ENCODE peak calls at places on chromosome 5, in eight cellular contexts. T, N, L, F, P, D, K and X are unnamed samples.

GRCh38 chr5:148972958-148973357 is 89.9 kb downstream of the SH3TC2 start:
- DNase-seq in K (no peak), T (peak), D (peak), L (peak), F (peak), P (no peak), N (peak), X (no peak)

GRCh38 chr5:170357853-170358497 is 31.2 kb downstream of the KCNMB1 start:
- DNase-seq in D (no peak), N (no peak), K (no peak), F (peak), T (no peak), L (no peak), P (peak), X (no peak)

GRCh38 chr5:7869474-7870136 is 657 bp downstream of the MTRR start:
- DNase-seq in N (no peak), D (peak), F (no peak), K (no peak), L (peak), P (no peak), T (no peak), X (no peak)

GRCh38 chr5:9395736-9396135 is 150.1 kb downstream of the SEMA5A start:
- DNase-seq in P (no peak), F (no peak), K (no peak), T (no peak), D (no peak), N (no peak), L (no peak), X (no peak)

GRCh38 chr5:59317023-59317771 is 576.3 kb downstream of the PDE4D start:
- DNase-seq in N (no peak), D (peak), L (peak), F (no peak), T (peak), P (no peak), K (no peak), X (no peak)

GRCh38 chr5:178163772-178164735 is 10.4 kb upstream of the NHP2 start:
- DNase-seq in P (peak), T (peak), L (peak), N (peak), F (peak), K (peak), D (peak), X (peak)

GRCh38 chr5:124274949-124275348 is 471.5 kb downstream of the ZNF608 start:
- DNase-seq in F (no peak), L (no peak), K (no peak), P (no peak), T (peak), N (no peak), D (peak), X (no peak)

GRCh38 chr5:59591162-59591561 is 302.4 kb downstream of the PDE4D start:
- DNase-seq in P (no peak), L (no peak), F (no peak), D (no peak), T (no peak), K (no peak), N (no peak), X (no peak)

GRCh38 chr5:151094054-151094858 is 13.4 kb upstream of the TNIP1 start:
- DNase-seq in L (peak), P (no peak), K (no peak), F (no peak), N (no peak), D (peak), T (peak), X (no peak)

GRCh38 chr5:164364237-164364636 is 858.8 kb downstream of the MAT2B start:
- DNase-seq in N (no peak), T (no peak), D (no peak), K (no peak), F (no peak), P (no peak), L (no peak), X (no peak)

GRCh38 chr5:96745025-96745424 is 62.7 kb downstream of the ERAP1 start:
- DNase-seq in D (no peak), T (no peak), L (no peak), K (no peak), F (no peak), N (no peak), P (no peak), X (no peak)

GRCh38 chr5:16615737-16616535 is 861 bp downstream of the RETREG1 start:
- DNase-seq in F (no peak), T (no peak), K (no peak), D (no peak), P (no peak), L (peak), N (no peak), X (no peak)

GRCh38 chr5:79200573-79201183 is 35.3 kb upstream of the JMY start:
- DNase-seq in F (no peak), K (no peak), T (peak), N (no peak), P (no peak), D (peak), L (peak), X (no peak)

GRCh38 chr5:59506285-59506877 is 387.1 kb downstream of the PDE4D start:
- DNase-seq in F (no peak), D (peak), L (peak), P (no peak), T (peak), N (no peak), K (no peak), X (no peak)

GRCh38 chr5:167565555-167565954 is 725.9 kb upstream of the WWC1 start:
- DNase-seq in N (no peak), F (no peak), K (no peak), L (peak), D (peak), P (no peak), T (peak), X (no peak)

GRCh38 chr5:54159153-54159836 is 151.1 kb downstream of the ARL15 start:
- DNase-seq in D (no peak), N (no peak), K (no peak), L (no peak), P (no peak), F (no peak), T (no peak), X (no peak)

GRCh38 chr5:178624626-178625546 is 2.0 kb downstream of the CLK4 start:
- DNase-seq in T (peak), P (no peak), F (no peak), L (no peak), D (no peak), N (no peak), K (no peak), X (no peak)

GRCh38 chr5:176658007-176658599 is 10.8 kb downstream of the TSPAN17 start:
- DNase-seq in P (no peak), T (peak), N (peak), L (peak), D (peak), K (peak), F (peak), X (no peak)

GRCh38 chr5:120446068-120446492 is 18.0 kb upstream of the PRR16 start:
- DNase-seq in T (peak), L (peak), F (no peak), P (no peak), K (no peak), D (peak), N (no peak), X (no peak)

GRCh38 chr5:71732011-71732410 is 12.9 kb downstream of the CARTPT start:
- DNase-seq in K (no peak), T (no peak), F (no peak), D (no peak), L (no peak), N (no peak), P (no peak), X (no peak)

GRCh38 chr5:33788922-33789321 is 102.9 kb downstream of the ADAMTS12 start:
- DNase-seq in D (peak), T (peak), F (no peak), K (no peak), N (no peak), L (no peak), P (no peak), X (no peak)

GRCh38 chr5:61402244-61402823 is 70.3 kb downstream of the ZSWIM6 start:
- DNase-seq in F (no peak), K (no peak), L (no peak), N (no peak), D (no peak), P (no peak), T (no peak), X (no peak)
- TF ChIP-seq CTCF in F (no peak), K (no peak), L (no peak), N (no peak), D (no peak), P (no peak), T (no peak), X (no peak)

GRCh38 chr5:38830521-38831051 is 15.2 kb upstream of the OSMR start:
- DNase-seq in N (no peak), D (peak), L (no peak), P (no peak), T (peak), K (no peak), F (no peak), X (no peak)

GRCh38 chr5:38832810-38833209 is 13.0 kb upstream of the OSMR start:
- DNase-seq in N (no peak), F (no peak), T (no peak), K (no peak), P (no peak), D (no peak), L (no peak), X (no peak)

GRCh38 chr5:38831117-38831516 is 14.7 kb upstream of the OSMR start:
- DNase-seq in P (no peak), N (no peak), T (no peak), F (no peak), K (no peak), L (no peak), D (no peak), X (no peak)

GRCh38 chr5:38835887-38836286 is 9.9 kb upstream of the OSMR start:
- DNase-seq in P (no peak), D (peak), N (no peak), T (peak), K (no peak), F (no peak), L (no peak), X (no peak)

GRCh38 chr5:38831909-38832308 is 13.9 kb upstream of the OSMR start:
- DNase-seq in L (peak), N (no peak), P (no peak), F (no peak), T (peak), D (peak), K (no peak), X (no peak)
- TF ChIP-seq CTCF in L (peak), N (peak), P (peak), F (peak), T (peak), D (peak), K (no peak), X (no peak)

DNA sequence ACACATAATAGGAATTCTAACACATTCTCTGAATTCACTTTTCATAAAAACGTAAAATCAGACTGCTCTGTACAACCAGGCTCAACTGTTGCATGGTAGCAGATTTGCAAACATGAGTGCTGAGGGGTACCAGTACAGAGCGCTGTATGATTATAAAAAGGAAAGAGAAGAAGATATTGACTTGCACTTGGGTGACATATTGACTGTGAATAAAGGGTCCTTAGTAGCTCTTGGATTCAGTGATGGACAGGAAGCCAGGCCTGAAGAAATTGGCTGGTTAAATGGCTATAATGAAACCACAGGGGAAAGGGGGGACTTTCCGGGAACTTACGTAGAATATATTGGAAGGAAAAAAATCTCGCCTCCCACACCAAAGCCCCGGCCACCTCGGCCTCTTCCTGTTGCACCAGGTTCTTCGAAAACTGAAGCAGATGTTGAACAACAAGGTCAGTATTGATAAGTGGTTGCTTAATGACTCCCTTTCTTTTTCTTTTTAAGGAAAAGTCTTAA is 11.1 kb downstream of the PIK3R1 start:
- DNase-seq in P (no peak), T (no peak), F (no peak), D (no peak), L (no peak), K (no peak), N (no peak), X (no peak)
- TF ChIP-seq CTCF in P (no peak), T (no peak), F (no peak), D (no peak), L (no peak), K (no peak), N (no peak), X (no peak)

GRCh38 chr5:116576043-116576713 is 1.6 kb upstream of the SEMA6A start:
- DNase-seq in L (peak), P (no peak), N (peak), T (peak), D (peak), K (peak), F (peak), X (no peak)

GRCh38 chr5:116575635-116576042 is 1.0 kb upstream of the SEMA6A start:
- DNase-seq in T (peak), N (no peak), D (peak), L (peak), P (no peak), K (no peak), F (no peak), X (no peak)

GRCh38 chr5:116573617-116574431 is 799 bp downstream of the SEMA6A start:
- DNase-seq in N (no peak), F (peak), L (peak), D (peak), T (peak), P (no peak), K (peak), X (no peak)

GRCh38 chr5:116573279-116573616 is 1.4 kb downstream of the SEMA6A start:
- DNase-seq in D (peak), L (peak), F (no peak), P (no peak), N (no peak), T (peak), K (peak), X (no peak)

GRCh38 chr5:116574682-116575634 is at the start of gene SEMA6A:
- DNase-seq in L (peak), F (peak), D (peak), N (peak), P (peak), T (peak), K (peak), X (peak)
- TF ChIP-seq CTCF in L (no peak), F (no peak), D (no peak), N (no peak), P (peak), T (no peak), K (no peak), X (no peak)